ENCODE peak calls at places on chromosomes 12 and 14, in nine cellular contexts. One of them, this sample, is unnamed.

GRCh38 chr12:89779090-89779489 is 70.5 kb upstream of the ATP2B1 start:
- DNase-seq in RWPE2: no peak
- DNase-seq in astrocyte: no peak
- DNase-seq in tibial artery: no peak
- DNase-seq in stomach: no peak
- DNase-seq in gastrocnemius medialis: no peak
- DNase-seq in thoracic aorta: no peak
- DNase-seq in cardiac muscle cell: no peak
- DNase-seq in left lung: no peak
- DNase-seq in this sample: no peak

GRCh38 chr14:101705733-101706508 is 55.6 kb upstream of the PPP2R5C start:
- DNase-seq in RWPE2: peak
- DNase-seq in astrocyte: peak
- DNase-seq in tibial artery: peak
- DNase-seq in stomach: peak
- DNase-seq in gastrocnemius medialis: peak
- DNase-seq in thoracic aorta: no peak
- DNase-seq in cardiac muscle cell: peak
- DNase-seq in left lung: peak
- DNase-seq in this sample: peak

GRCh38 chr12:98013560-98013959 is 501.8 kb upstream of the TMPO start:
- DNase-seq in RWPE2: peak
- DNase-seq in astrocyte: no peak
- DNase-seq in tibial artery: no peak
- DNase-seq in stomach: no peak
- DNase-seq in gastrocnemius medialis: no peak
- DNase-seq in thoracic aorta: no peak
- DNase-seq in cardiac muscle cell: no peak
- DNase-seq in left lung: no peak
- DNase-seq in this sample: no peak

GRCh38 chr12:2294651-2295475 is 242.1 kb downstream of the CACNA1C start:
- DNase-seq in RWPE2: no peak
- DNase-seq in astrocyte: peak
- DNase-seq in tibial artery: peak
- DNase-seq in stomach: no peak
- DNase-seq in gastrocnemius medialis: no peak
- DNase-seq in thoracic aorta: no peak
- DNase-seq in cardiac muscle cell: peak
- DNase-seq in left lung: peak
- DNase-seq in this sample: peak

GRCh38 chr12:102435827-102436436 is 44.4 kb downstream of the IGF1 start:
- DNase-seq in RWPE2: no peak
- DNase-seq in astrocyte: no peak
- DNase-seq in tibial artery: no peak
- DNase-seq in stomach: no peak
- DNase-seq in gastrocnemius medialis: no peak
- DNase-seq in thoracic aorta: no peak
- DNase-seq in cardiac muscle cell: no peak
- DNase-seq in left lung: no peak
- DNase-seq in this sample: no peak

GRCh38 chr12:130026608-130027176 is 122.9 kb upstream of the TMEM132D start:
- DNase-seq in RWPE2: no peak
- DNase-seq in astrocyte: no peak
- DNase-seq in tibial artery: no peak
- DNase-seq in stomach: peak
- DNase-seq in gastrocnemius medialis: no peak
- DNase-seq in thoracic aorta: no peak
- DNase-seq in cardiac muscle cell: no peak
- DNase-seq in left lung: no peak
- DNase-seq in this sample: no peak

GRCh38 chr14:73049428-73049827 is 8.9 kb upstream of the RBM25 start:
- DNase-seq in RWPE2: no peak
- DNase-seq in astrocyte: no peak
- DNase-seq in tibial artery: no peak
- DNase-seq in stomach: no peak
- DNase-seq in gastrocnemius medialis: no peak
- DNase-seq in thoracic aorta: no peak
- DNase-seq in cardiac muscle cell: no peak
- DNase-seq in left lung: no peak
- DNase-seq in this sample: no peak

GRCh38 chr12:98238513-98238912 is 276.9 kb upstream of the TMPO start:
- DNase-seq in RWPE2: no peak
- DNase-seq in astrocyte: peak
- DNase-seq in tibial artery: no peak
- DNase-seq in stomach: no peak
- DNase-seq in gastrocnemius medialis: no peak
- DNase-seq in thoracic aorta: no peak
- DNase-seq in cardiac muscle cell: peak
- DNase-seq in left lung: no peak
- DNase-seq in this sample: peak

GRCh38 chr14:31926123-31926522 is 151.0 kb upstream of the ARHGAP5 start:
- DNase-seq in RWPE2: no peak
- DNase-seq in astrocyte: no peak
- DNase-seq in tibial artery: no peak
- DNase-seq in stomach: no peak
- DNase-seq in gastrocnemius medialis: no peak
- DNase-seq in thoracic aorta: no peak
- DNase-seq in cardiac muscle cell: peak
- DNase-seq in left lung: no peak
- DNase-seq in this sample: no peak

GRCh38 chr14:50717826-50718225 is 49.7 kb upstream of the SAV1 start:
- DNase-seq in RWPE2: no peak
- DNase-seq in astrocyte: no peak
- DNase-seq in tibial artery: no peak
- DNase-seq in stomach: no peak
- DNase-seq in gastrocnemius medialis: no peak
- DNase-seq in thoracic aorta: no peak
- DNase-seq in cardiac muscle cell: no peak
- DNase-seq in left lung: no peak
- DNase-seq in this sample: no peak

GRCh38 chr12:18559242-18559641 is 178.6 kb downstream of the PLCZ1 start:
- DNase-seq in RWPE2: no peak
- DNase-seq in astrocyte: no peak
- DNase-seq in tibial artery: no peak
- DNase-seq in stomach: no peak
- DNase-seq in gastrocnemius medialis: no peak
- DNase-seq in thoracic aorta: no peak
- DNase-seq in cardiac muscle cell: no peak
- DNase-seq in left lung: no peak
- DNase-seq in this sample: no peak

DNA sequence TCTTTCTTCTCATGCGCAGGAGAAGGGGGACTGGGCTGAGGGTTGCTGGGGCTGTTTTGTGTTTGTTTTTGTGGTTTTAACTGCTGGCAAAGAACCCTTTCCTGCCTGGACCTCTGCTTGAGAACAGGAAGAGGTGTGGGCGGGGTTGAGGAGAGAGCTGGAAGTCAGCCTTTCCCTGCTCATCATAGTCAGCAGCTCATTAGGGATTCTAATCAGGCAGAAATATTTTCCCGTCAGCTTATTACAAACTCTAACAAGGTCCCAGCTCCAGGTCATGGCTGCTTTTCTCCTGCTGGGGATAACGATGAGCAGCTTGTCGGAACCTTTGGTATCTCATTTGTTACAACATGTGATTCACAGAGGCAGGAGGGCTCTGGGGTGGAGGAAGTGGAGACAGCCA is 184.9 kb upstream of the NRXN3 start:
- DNase-seq in RWPE2: no peak
- DNase-seq in astrocyte: peak
- DNase-seq in tibial artery: no peak
- DNase-seq in stomach: no peak
- DNase-seq in gastrocnemius medialis: no peak
- DNase-seq in thoracic aorta: no peak
- DNase-seq in cardiac muscle cell: peak
- DNase-seq in left lung: no peak
- DNase-seq in this sample: no peak
- H3K27ac ChIP-seq in RWPE2: no peak
- H3K27ac ChIP-seq in astrocyte: peak
- H3K27ac ChIP-seq in tibial artery: no peak
- H3K27ac ChIP-seq in stomach: no peak
- H3K27ac ChIP-seq in gastrocnemius medialis: no peak
- H3K27ac ChIP-seq in thoracic aorta: no peak
- H3K27ac ChIP-seq in cardiac muscle cell: no peak
- H3K27ac ChIP-seq in left lung: no peak
- H3K27ac ChIP-seq in this sample: no peak

GRCh38 chr12:77689510-77690086 is 141.1 kb upstream of the NAV3 start:
- DNase-seq in RWPE2: no peak
- DNase-seq in astrocyte: no peak
- DNase-seq in tibial artery: no peak
- DNase-seq in stomach: no peak
- DNase-seq in gastrocnemius medialis: no peak
- DNase-seq in thoracic aorta: no peak
- DNase-seq in cardiac muscle cell: no peak
- DNase-seq in left lung: no peak
- DNase-seq in this sample: no peak

GRCh38 chr12:77687346-77687745 is 143.3 kb upstream of the NAV3 start:
- DNase-seq in RWPE2: no peak
- DNase-seq in astrocyte: no peak
- DNase-seq in tibial artery: no peak
- DNase-seq in stomach: no peak
- DNase-seq in gastrocnemius medialis: no peak
- DNase-seq in thoracic aorta: no peak
- DNase-seq in cardiac muscle cell: no peak
- DNase-seq in left lung: no peak
- DNase-seq in this sample: no peak

GRCh38 chr12:77685906-77686305 is 144.8 kb upstream of the NAV3 start:
- DNase-seq in RWPE2: no peak
- DNase-seq in astrocyte: no peak
- DNase-seq in tibial artery: no peak
- DNase-seq in stomach: no peak
- DNase-seq in gastrocnemius medialis: no peak
- DNase-seq in thoracic aorta: no peak
- DNase-seq in cardiac muscle cell: no peak
- DNase-seq in left lung: no peak
- DNase-seq in this sample: no peak

GRCh38 chr12:77685112-77685511 is 145.6 kb upstream of the NAV3 start:
- DNase-seq in RWPE2: no peak
- DNase-seq in astrocyte: peak
- DNase-seq in tibial artery: peak
- DNase-seq in stomach: peak
- DNase-seq in gastrocnemius medialis: peak
- DNase-seq in thoracic aorta: no peak
- DNase-seq in cardiac muscle cell: peak
- DNase-seq in left lung: peak
- DNase-seq in this sample: peak

GRCh38 chr12:77686760-77687159 is 143.9 kb upstream of the NAV3 start:
- DNase-seq in RWPE2: no peak
- DNase-seq in astrocyte: no peak
- DNase-seq in tibial artery: no peak
- DNase-seq in stomach: no peak
- DNase-seq in gastrocnemius medialis: no peak
- DNase-seq in thoracic aorta: no peak
- DNase-seq in cardiac muscle cell: peak
- DNase-seq in left lung: no peak
- DNase-seq in this sample: no peak
- TF ChIP-seq CTCF in RWPE2: no peak
- TF ChIP-seq CTCF in astrocyte: peak
- TF ChIP-seq CTCF in tibial artery: no peak
- TF ChIP-seq CTCF in stomach: no peak
- TF ChIP-seq CTCF in gastrocnemius medialis: no peak
- TF ChIP-seq CTCF in thoracic aorta: no peak
- TF ChIP-seq CTCF in cardiac muscle cell: no peak
- TF ChIP-seq CTCF in left lung: no peak
- TF ChIP-seq CTCF in this sample: no peak

GRCh38 chr14:21307641-21308040 is 27.8 kb downstream of the RPGRIP1 start:
- DNase-seq in RWPE2: no peak
- DNase-seq in astrocyte: no peak
- DNase-seq in tibial artery: no peak
- DNase-seq in stomach: no peak
- DNase-seq in gastrocnemius medialis: no peak
- DNase-seq in thoracic aorta: no peak
- DNase-seq in cardiac muscle cell: no peak
- DNase-seq in left lung: no peak
- DNase-seq in this sample: no peak
- H3K4me3 ChIP-seq in RWPE2: no peak
- H3K4me3 ChIP-seq in astrocyte: no peak
- H3K4me3 ChIP-seq in tibial artery: no peak
- H3K4me3 ChIP-seq in stomach: no peak
- H3K4me3 ChIP-seq in gastrocnemius medialis: no peak
- H3K4me3 ChIP-seq in thoracic aorta: no peak
- H3K4me3 ChIP-seq in cardiac muscle cell: peak
- H3K4me3 ChIP-seq in left lung: no peak
- H3K4me3 ChIP-seq in this sample: no peak

GRCh38 chr14:100587248-100587762 is at the start of gene BEGAIN:
- DNase-seq in RWPE2: peak
- DNase-seq in astrocyte: no peak
- DNase-seq in tibial artery: no peak
- DNase-seq in stomach: no peak
- DNase-seq in gastrocnemius medialis: no peak
- DNase-seq in thoracic aorta: no peak
- DNase-seq in cardiac muscle cell: no peak
- DNase-seq in left lung: peak
- DNase-seq in this sample: no peak
- H3K27ac ChIP-seq in RWPE2: peak
- H3K27ac ChIP-seq in astrocyte: no peak
- H3K27ac ChIP-seq in tibial artery: no peak
- H3K27ac ChIP-seq in stomach: peak
- H3K27ac ChIP-seq in gastrocnemius medialis: no peak
- H3K27ac ChIP-seq in thoracic aorta: no peak
- H3K27ac ChIP-seq in cardiac muscle cell: no peak
- H3K27ac ChIP-seq in left lung: no peak
- H3K27ac ChIP-seq in this sample: no peak

GRCh38 chr12:116278259-116278595 is 734 bp upstream of the MED13L start:
- DNase-seq in RWPE2: no peak
- DNase-seq in astrocyte: no peak
- DNase-seq in tibial artery: no peak
- DNase-seq in stomach: no peak
- DNase-seq in gastrocnemius medialis: no peak
- DNase-seq in thoracic aorta: no peak
- DNase-seq in cardiac muscle cell: no peak
- DNase-seq in left lung: no peak
- DNase-seq in this sample: no peak

GRCh38 chr12:116274552-116275375 is 2.7 kb downstream of the MED13L start:
- DNase-seq in RWPE2: no peak
- DNase-seq in astrocyte: no peak
- DNase-seq in tibial artery: no peak
- DNase-seq in stomach: no peak
- DNase-seq in gastrocnemius medialis: no peak
- DNase-seq in thoracic aorta: no peak
- DNase-seq in cardiac muscle cell: no peak
- DNase-seq in left lung: no peak
- DNase-seq in this sample: no peak

GRCh38 chr12:116277393-116278258 is at the start of gene MED13L:
- DNase-seq in RWPE2: peak
- DNase-seq in astrocyte: peak
- DNase-seq in tibial artery: peak
- DNase-seq in stomach: peak
- DNase-seq in gastrocnemius medialis: peak
- DNase-seq in thoracic aorta: peak
- DNase-seq in cardiac muscle cell: peak
- DNase-seq in left lung: peak
- DNase-seq in this sample: peak

GRCh38 chr12:116276433-116277216 is 868 bp downstream of the MED13L start:
- DNase-seq in RWPE2: no peak
- DNase-seq in astrocyte: peak
- DNase-seq in tibial artery: peak
- DNase-seq in stomach: peak
- DNase-seq in gastrocnemius medialis: peak
- DNase-seq in thoracic aorta: peak
- DNase-seq in cardiac muscle cell: peak
- DNase-seq in left lung: peak
- DNase-seq in this sample: peak

GRCh38 chr12:116273813-116274551 is 3.5 kb downstream of the MED13L start:
- DNase-seq in RWPE2: no peak
- DNase-seq in astrocyte: no peak
- DNase-seq in tibial artery: no peak
- DNase-seq in stomach: no peak
- DNase-seq in gastrocnemius medialis: no peak
- DNase-seq in thoracic aorta: no peak
- DNase-seq in cardiac muscle cell: no peak
- DNase-seq in left lung: no peak
- DNase-seq in this sample: no peak
- TF ChIP-seq CTCF in RWPE2: no peak
- TF ChIP-seq CTCF in astrocyte: no peak
- TF ChIP-seq CTCF in tibial artery: peak
- TF ChIP-seq CTCF in stomach: no peak
- TF ChIP-seq CTCF in gastrocnemius medialis: no peak
- TF ChIP-seq CTCF in thoracic aorta: no peak
- TF ChIP-seq CTCF in cardiac muscle cell: no peak
- TF ChIP-seq CTCF in left lung: no peak
- TF ChIP-seq CTCF in this sample: no peak

This sample was measured in uterus.